ENCODE peak calls at places on chromosomes 16 and 17, in six cellular contexts. F is CD4-positive, alpha-beta memory T cell; V is colonic mucosa; I is cardiac muscle cell; H is tibial artery; X is heart right ventricle. M is an unnamed sample.

GRCh38 chr17:64118452-64118979 is 11.4 kb downstream of the ERN1 start:
- DNase-seq in H (no peak), V (peak; percentile 36), X (peak; percentile 44), F (no peak), I (peak; percentile 52), M (no peak)

GRCh38 chr16:84737658-84738057 is 37.9 kb downstream of the USP10 start:
- DNase-seq in F (no peak), X (no peak), H (no peak), I (no peak), V (peak; percentile 89), M (no peak)

GRCh38 chr17:49862781-49863331 is 15.0 kb upstream of the TAC4 start:
- DNase-seq in I (peak; percentile 22), V (no peak), F (no peak), H (no peak), X (no peak), M (no peak)

GRCh38 chr17:62628845-62629555 is 1.5 kb downstream of the MRC2 start:
- DNase-seq in X (peak; percentile 37), H (peak; percentile 73), F (no peak), I (peak; percentile 71), V (no peak), M (no peak)

GRCh38 chr17:48550313-48551205 is 5.7 kb upstream of the HOXB2 start:
- DNase-seq in H (no peak), F (no peak), X (no peak), I (no peak), V (no peak), M (no peak)

GRCh38 chr17:51508048-51508447 is 247.7 kb downstream of the UTP18 start:
- DNase-seq in V (no peak), I (no peak), H (no peak), X (no peak), F (no peak), M (no peak)

GRCh38 chr16:56274369-56274768 is 83.1 kb downstream of the GNAO1 start:
- DNase-seq in H (no peak), F (no peak), X (no peak), V (no peak), I (no peak), M (no peak)

GRCh38 chr17:34146440-34147043 is 108.5 kb upstream of the CCL2 start:
- DNase-seq in V (peak; percentile 72), I (no peak), H (no peak), F (peak; percentile 9), X (peak; percentile 53), M (no peak)

GRCh38 chr17:31251075-31251474 is 46.0 kb downstream of the OMG start:
- DNase-seq in X (no peak), I (peak; percentile 27), V (no peak), F (no peak), H (no peak), M (no peak)

GRCh38 chr16:9800180-9800738 is 382.0 kb downstream of the GRIN2A start:
- DNase-seq in F (no peak), V (no peak), X (no peak), I (no peak), H (no peak), M (no peak)

GRCh38 chr17:50631908-50632571 is 2.6 kb upstream of the ABCC3 start:
- DNase-seq in X (no peak), I (no peak), F (peak; percentile 15), H (no peak), V (no peak), M (no peak)

GRCh38 chr17:5701371-5701770 is 117.1 kb upstream of the NLRP1 start:
- DNase-seq in H (no peak), X (no peak), V (no peak), I (no peak), F (no peak), M (no peak)

GRCh38 chr17:7840875-7841274 is 6.9 kb downstream of the KDM6B start:
- DNase-seq in H (peak; percentile 5), X (no peak), I (no peak), V (no peak), F (no peak), M (no peak)

GRCh38 chr17:7841309-7841621 is 7.2 kb downstream of the KDM6B start:
- DNase-seq in X (no peak), I (no peak), F (no peak), H (no peak), V (no peak), M (no peak)

GRCh38 chr17:7839199-7839889 is 5.3 kb downstream of the KDM6B start:
- DNase-seq in H (no peak), I (no peak), X (no peak), V (peak; percentile 93), F (no peak), M (no peak)

GRCh38 chr17:7839890-7840260 is 5.9 kb downstream of the KDM6B start:
- DNase-seq in X (no peak), H (no peak), V (no peak), F (no peak), I (peak; percentile 47), M (no peak)

DNA sequence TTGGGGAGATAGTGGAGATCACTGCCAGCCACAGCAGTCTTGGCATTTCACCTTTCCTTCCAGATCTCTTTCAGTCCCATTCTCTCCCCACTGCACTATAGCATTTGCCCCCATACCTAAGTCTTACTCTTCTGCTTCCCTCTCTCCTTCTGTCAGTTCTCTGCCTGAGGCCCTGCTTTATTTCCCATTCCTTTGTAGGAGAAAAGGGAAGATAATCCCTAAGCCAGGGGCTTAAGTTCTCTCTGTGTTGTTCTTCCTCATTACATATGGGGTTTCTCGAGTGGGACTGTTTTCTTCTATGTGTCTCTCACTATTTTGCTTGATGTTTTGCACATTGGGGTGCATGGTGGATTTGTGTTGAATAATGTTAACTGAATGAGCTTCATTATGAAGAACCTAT is 6.4 kb downstream of the KDM6B start:
- DNase-seq in I (no peak), V (no peak), H (no peak), F (no peak), X (no peak), M (no peak)
- H3K4me1 ChIP-seq in I (peaks cover 29% of the 10 kb centered on the region), V (peaks cover 44% of the 10 kb centered on the region), H (peaks cover 4% of the 10 kb centered on the region), F (peaks cover 62% of the 10 kb centered on the region), X (peaks cover 14% of the 10 kb centered on the region), M (peaks cover 57% of the 10 kb centered on the region)

DNA sequence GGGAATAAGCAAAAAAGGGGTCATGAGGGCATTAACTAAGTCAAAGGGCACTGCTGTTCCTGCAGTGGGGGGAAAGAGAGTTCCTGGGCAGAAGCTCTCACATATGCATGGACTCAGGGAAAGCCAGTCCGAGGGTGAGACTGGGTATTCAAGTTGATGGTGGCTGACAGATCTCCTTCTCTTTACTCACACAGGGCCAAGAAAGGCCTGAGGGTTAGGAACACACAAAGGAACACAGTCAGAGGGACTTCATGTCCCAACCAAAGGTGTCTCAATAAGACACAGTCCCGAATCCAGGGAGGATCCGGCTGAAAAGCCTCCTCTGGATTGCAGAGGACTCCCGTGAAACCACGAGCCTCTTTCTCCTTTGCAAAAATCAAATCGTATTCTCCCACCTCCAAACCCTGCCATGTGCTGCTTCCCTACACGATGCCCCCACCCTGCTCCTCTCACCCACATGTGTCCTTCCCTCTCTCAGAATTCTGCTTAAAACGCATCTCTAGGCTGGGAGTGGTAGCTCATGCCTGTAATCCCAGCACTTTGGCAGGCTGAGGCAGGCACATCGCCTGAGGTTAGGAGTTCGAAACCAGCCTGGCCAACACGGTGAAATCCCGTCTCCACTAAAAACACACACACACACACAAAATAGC is 23.6 kb downstream of the CUEDC1 start:
- DNase-seq in V (no peak), X (no peak), F (no peak), H (no peak), I (no peak), M (no peak)
- H3K4me1 ChIP-seq in V (peaks cover 16% of the 10 kb centered on the region), X (peaks cover 39% of the 10 kb centered on the region), F (no peaks in the 10 kb centered on the region), H (no peaks in the 10 kb centered on the region), I (peaks cover 22% of the 10 kb centered on the region), M (peaks cover 83% of the 10 kb centered on the region)

DNA sequence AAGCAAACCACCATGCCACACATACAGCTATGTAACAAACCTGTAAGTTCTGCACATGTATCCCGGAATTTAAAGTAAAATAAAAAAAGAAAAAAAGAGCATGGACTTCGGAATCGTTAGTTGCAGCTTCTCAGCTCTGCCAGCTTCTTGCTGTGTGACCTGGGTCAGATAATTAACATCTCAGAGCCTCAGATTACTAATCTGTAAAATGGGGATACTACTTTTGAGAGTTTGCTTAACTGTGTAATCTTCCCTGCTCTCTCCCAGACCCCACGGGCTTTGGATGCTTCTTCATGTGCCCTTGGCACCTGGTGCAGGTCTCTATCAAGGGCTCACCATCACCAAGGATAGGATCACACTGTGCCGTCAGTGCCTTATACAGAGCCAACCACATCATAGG is 16.6 kb downstream of the HSD17B2 start:
- DNase-seq in H (no peak), F (no peak), V (no peak), I (no peak), X (no peak), M (no peak)
- H3K4me1 ChIP-seq in H (no peaks in the 10 kb centered on the region), F (no peaks in the 10 kb centered on the region), V (no peaks in the 10 kb centered on the region), I (no peaks in the 10 kb centered on the region), X (no peaks in the 10 kb centered on the region), M (no peaks in the 10 kb centered on the region)

GRCh38 chr17:45320931-45321461 is 4.2 kb upstream of the MAP3K14 start:
- DNase-seq in I (peak; percentile 85), X (no peak), H (no peak), F (no peak), V (peak; percentile 67), M (no peak)

GRCh38 chr17:45317113-45317820 is 447 bp upstream of the MAP3K14 start:
- DNase-seq in F (peak; percentile 100), X (peak; percentile 100), I (peak; percentile 100), H (peak; percentile 100), V (peak; percentile 100), M (peak; percentile 100)

GRCh38 chr17:45320349-45320930 is 3.6 kb upstream of the MAP3K14 start:
- DNase-seq in V (no peak), I (no peak), X (no peak), H (no peak), F (no peak), M (no peak)

GRCh38 chr17:45318561-45319230 is 1.9 kb upstream of the MAP3K14 start:
- DNase-seq in F (no peak), X (no peak), V (peak; percentile 65), H (no peak), I (no peak), M (no peak)

DNA sequence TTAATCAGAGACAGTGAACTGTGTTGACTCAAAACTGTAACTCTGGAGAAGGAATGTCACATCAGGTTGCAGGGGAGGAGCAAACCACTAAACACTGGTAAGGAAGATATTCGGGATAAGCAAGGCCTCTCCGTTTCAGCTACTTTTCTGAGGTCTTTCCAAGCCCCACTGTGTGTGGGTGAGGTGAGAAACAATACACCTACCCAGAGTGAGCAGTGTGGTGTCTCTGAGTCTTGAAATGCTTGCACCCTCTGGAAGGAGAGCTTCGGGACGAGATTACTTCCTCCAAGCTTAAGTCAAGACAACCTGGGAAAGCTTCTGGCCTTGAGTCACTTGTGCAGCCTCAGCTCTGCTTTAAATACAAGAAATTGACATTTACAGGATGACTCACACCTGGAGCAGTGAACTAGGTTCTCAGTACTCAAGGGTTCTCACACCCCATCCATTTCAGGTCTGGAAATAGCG is 2.5 kb upstream of the MAP3K14 start:
- DNase-seq in F (no peak), H (no peak), X (no peak), V (peak; percentile 59), I (no peak), M (no peak)
- H3K4me1 ChIP-seq in F (peaks cover 64% of the 10 kb centered on the region), H (no peaks in the 10 kb centered on the region), X (no peaks in the 10 kb centered on the region), V (peaks cover 21% of the 10 kb centered on the region), I (peaks cover 11% of the 10 kb centered on the region), M (peaks cover 23% of the 10 kb centered on the region)

M was measured in gastrocnemius medialis.